ENCODE peak calls at places on chromosomes 12 and 14, in seven cellular contexts. P is naive thymus-derived CD8-positive, alpha-beta T cell; K is retina; B is NCI-H2171; Y is NCI-H1048; W is DMS 273 treated with DMSO at 0.1 percent for 48 hours; H is esophagus squamous epithelium. V is an unnamed sample.

GRCh38 chr14:55936691-55937090 is 181.5 kb upstream of the PELI2 start:
- DNase-seq in B (no peak), P (no peak), W (no peak), Y (no peak), H (no peak), K (no peak), V (no peak)

GRCh38 chr14:39396448-39396847 is 35.8 kb downstream of the FBXO33 start:
- DNase-seq in W (no peak), K (no peak), Y (no peak), P (no peak), B (no peak), H (no peak), V (peak; percentile 35)

GRCh38 chr12:70571705-70572269 is 65.4 kb downstream of the PTPRB start:
- DNase-seq in P (no peak), W (no peak), B (no peak), K (no peak), Y (no peak), H (no peak), V (no peak)

GRCh38 chr14:74140374-74140850 is 55.7 kb downstream of the LIN52 start:
- DNase-seq in W (peak; percentile 62), Y (no peak), P (no peak), H (no peak), B (peak; percentile 94), K (peak; percentile 87), V (no peak)

GRCh38 chr12:53098354-53098981 is 1.0 kb downstream of the IGFBP6 start:
- DNase-seq in P (no peak), Y (no peak), W (no peak), K (no peak), H (no peak), B (no peak), V (peak; percentile 81)

GRCh38 chr14:77593501-77593911 is 22.9 kb downstream of the SPTLC2 start:
- DNase-seq in B (no peak), Y (peak; percentile 42), K (no peak), H (no peak), P (peak; percentile 64), W (no peak), V (peak; percentile 30)

GRCh38 chr14:89325959-89326358 is 91.1 kb downstream of the FOXN3 start:
- DNase-seq in B (no peak), H (no peak), W (no peak), P (no peak), Y (no peak), K (no peak), V (no peak)

GRCh38 chr12:94831081-94831747 is 172.3 kb downstream of the NDUFA12 start:
- DNase-seq in B (no peak), W (no peak), H (peak; percentile 22), Y (no peak), P (peak; percentile 27), K (no peak), V (no peak)

GRCh38 chr12:106442575-106442974 is 85.0 kb downstream of the POLR3B start:
- DNase-seq in H (no peak), P (no peak), W (no peak), B (no peak), K (no peak), Y (no peak), V (no peak)

GRCh38 chr12:21527451-21528180 is 1.5 kb downstream of the SPX start:
- DNase-seq in K (peak; percentile 86), B (peak; percentile 98), W (no peak), Y (no peak), P (peak; percentile 63), H (no peak), V (peak; percentile 47)

GRCh38 chr12:83954939-83955601 is 957.5 kb downstream of the SLC6A15 start:
- DNase-seq in B (no peak), W (no peak), H (no peak), P (no peak), K (no peak), Y (no peak), V (no peak)

GRCh38 chr12:122366685-122367475 is 55.6 kb downstream of the CLIP1 start:
- DNase-seq in W (no peak), P (no peak), K (no peak), Y (no peak), H (no peak), B (no peak), V (peak; percentile 91)

GRCh38 chr12:56188786-56189335 is 422 bp downstream of the SMARCC2 start:
- DNase-seq in K (no peak), Y (no peak), B (peak; percentile 71), W (no peak), H (no peak), P (peak; percentile 45), V (no peak)

GRCh38 chr12:116397148-116397547 is 119.7 kb upstream of the MED13L start:
- DNase-seq in Y (no peak), P (no peak), H (no peak), B (no peak), K (no peak), W (no peak), V (no peak)

GRCh38 chr12:57372233-57372632 is 58.6 kb downstream of the R3HDM2 start:
- DNase-seq in K (peak; percentile 26), Y (no peak), H (no peak), W (no peak), B (no peak), P (no peak), V (no peak)

GRCh38 chr12:56634837-56635538 is 4.9 kb upstream of the BAZ2A start:
- DNase-seq in B (peak; percentile 77), P (peak; percentile 54), K (peak; percentile 67), Y (peak; percentile 34), H (no peak), W (peak; percentile 57), V (peak; percentile 83)

GRCh38 chr14:75274899-75275569 is 3.6 kb upstream of the FOS start:
- DNase-seq in P (peak; percentile 87), K (no peak), B (no peak), H (no peak), W (no peak), Y (no peak), V (no peak)

GRCh38 chr12:57490126-57490525 is 2.3 kb downstream of the MARS1 start:
- DNase-seq in P (no peak), B (no peak), K (no peak), H (no peak), Y (no peak), W (no peak), V (no peak)

GRCh38 chr14:38721822-38722431 is 381.1 kb downstream of the SEC23A start:
- DNase-seq in H (no peak), W (no peak), B (no peak), K (no peak), Y (peak; percentile 15), P (no peak), V (peak; percentile 78)

GRCh38 chr14:39268393-39268792 is 34.7 kb downstream of the MIA2 start:
- DNase-seq in W (peak; percentile 18), H (no peak), K (no peak), B (no peak), Y (no peak), P (peak; percentile 9), V (no peak)

GRCh38 chr12:65535951-65536350 is 257.5 kb downstream of the MSRB3 start:
- DNase-seq in P (no peak), H (no peak), B (no peak), W (no peak), Y (no peak), K (no peak), V (no peak)

GRCh38 chr14:81991998-81992397 is 458.3 kb upstream of the SEL1L start:
- DNase-seq in K (no peak), P (no peak), B (no peak), W (no peak), Y (no peak), H (no peak), V (no peak)

GRCh38 chr12:16437281-16437816 is 89.9 kb downstream of the MGST1 start:
- DNase-seq in B (no peak), W (no peak), K (no peak), P (no peak), Y (no peak), H (no peak), V (no peak)

GRCh38 chr14:37844614-37845013 is 249.2 kb downstream of the TTC6 start:
- DNase-seq in Y (no peak), H (no peak), K (no peak), W (no peak), P (no peak), B (no peak), V (no peak)

GRCh38 chr14:49893309-49894213 is 679 bp downstream of the ARF6 start:
- DNase-seq in P (peak; percentile 79), H (no peak), Y (no peak), K (no peak), W (no peak), B (peak; percentile 68), V (peak; percentile 58)

GRCh38 chr14:96502621-96503251 is 554 bp downstream of the PAPOLA start:
- DNase-seq in K (no peak), W (no peak), H (no peak), P (no peak), B (peak; percentile 59), Y (no peak), V (peak; percentile 34)

GRCh38 chr12:105357162-105357691 is 26.7 kb downstream of the C12orf75 start:
- DNase-seq in B (no peak), P (no peak), K (no peak), Y (no peak), H (no peak), W (no peak), V (no peak)

GRCh38 chr12:179131-179884 is 34.6 kb downstream of the SLC6A12 start:
- DNase-seq in W (peak; percentile 33), B (peak; percentile 94), K (no peak), H (no peak), Y (no peak), P (no peak), V (no peak)

GRCh38 chr14:103386632-103387329 is 1.6 kb downstream of the MARK3 start:
- DNase-seq in W (no peak), H (no peak), Y (no peak), P (no peak), K (no peak), B (no peak), V (peak; percentile 13)

GRCh38 chr14:70776197-70776596 is 33.1 kb downstream of the MAP3K9 start:
- DNase-seq in B (no peak), Y (no peak), W (no peak), K (no peak), H (no peak), P (no peak), V (no peak)

GRCh38 chr14:22646570-22647254 is 2.6 kb upstream of the OR6J1 start:
- DNase-seq in W (no peak), Y (no peak), B (no peak), P (no peak), K (no peak), H (no peak), V (peak; percentile 69)

GRCh38 chr12:130924946-130925345 is 28.8 kb upstream of the ADGRD1 start:
- DNase-seq in W (no peak), P (no peak), Y (no peak), B (no peak), K (no peak), H (no peak), V (no peak)

GRCh38 chr12:61754214-61754613 is 506.0 kb upstream of the USP15 start:
- DNase-seq in P (no peak), B (no peak), K (no peak), Y (no peak), H (no peak), W (no peak), V (no peak)

V was measured in AG08395.